ENCODE peak calls at places on chromosomes 4 and X, in seven cellular contexts. One of them, this sample, is unnamed.

GRCh38 chr4:118034061-118034785 is at the start of gene NDST3:
- DNase-seq in LNCaP clone FGC: peak
- DNase-seq in astrocyte of the cerebellum: peak
- DNase-seq in astrocyte: peak
- DNase-seq in WTC11: peak
- DNase-seq in GM20000: peak
- DNase-seq in mesothelial cell of epicardium: peak
- DNase-seq in this sample: peak

GRCh38 chrX:110046971-110047370 is 44.1 kb downstream of the TMEM164 start:
- DNase-seq in WTC11: no peak
- DNase-seq in LNCaP clone FGC: no peak
- DNase-seq in astrocyte: no peak
- DNase-seq in astrocyte of the cerebellum: no peak
- DNase-seq in GM20000: no peak
- DNase-seq in mesothelial cell of epicardium: no peak
- DNase-seq in this sample: no peak

GRCh38 chr4:17492058-17492741 is 19.7 kb downstream of the QDPR start:
- DNase-seq in LNCaP clone FGC: no peak
- DNase-seq in mesothelial cell of epicardium: no peak
- DNase-seq in astrocyte: no peak
- DNase-seq in astrocyte of the cerebellum: no peak
- DNase-seq in GM20000: no peak
- DNase-seq in WTC11: no peak
- DNase-seq in this sample: no peak

GRCh38 chr4:144355809-144356757 is 215.6 kb upstream of the GYPA start:
- DNase-seq in mesothelial cell of epicardium: no peak
- DNase-seq in astrocyte of the cerebellum: peak
- DNase-seq in GM20000: peak
- DNase-seq in LNCaP clone FGC: no peak
- DNase-seq in astrocyte: peak
- DNase-seq in WTC11: peak
- DNase-seq in this sample: peak

GRCh38 chrX:72203421-72203820 is 21.9 kb downstream of the PIN4 start:
- DNase-seq in GM20000: no peak
- DNase-seq in WTC11: no peak
- DNase-seq in LNCaP clone FGC: no peak
- DNase-seq in mesothelial cell of epicardium: no peak
- DNase-seq in astrocyte of the cerebellum: no peak
- DNase-seq in astrocyte: no peak
- DNase-seq in this sample: no peak

GRCh38 chr4:187668683-187669082 is 326.9 kb upstream of the ZFP42 start:
- DNase-seq in WTC11: no peak
- DNase-seq in mesothelial cell of epicardium: no peak
- DNase-seq in astrocyte of the cerebellum: no peak
- DNase-seq in GM20000: no peak
- DNase-seq in astrocyte: peak
- DNase-seq in LNCaP clone FGC: no peak
- DNase-seq in this sample: no peak

GRCh38 chr4:18440527-18441215 is 419.1 kb upstream of the LCORL start:
- DNase-seq in astrocyte: no peak
- DNase-seq in astrocyte of the cerebellum: no peak
- DNase-seq in mesothelial cell of epicardium: no peak
- DNase-seq in LNCaP clone FGC: no peak
- DNase-seq in WTC11: no peak
- DNase-seq in GM20000: no peak
- DNase-seq in this sample: no peak

GRCh38 chr4:40322853-40323252 is 12.3 kb upstream of the CHRNA9 start:
- DNase-seq in astrocyte of the cerebellum: no peak
- DNase-seq in GM20000: no peak
- DNase-seq in WTC11: no peak
- DNase-seq in astrocyte: peak
- DNase-seq in mesothelial cell of epicardium: no peak
- DNase-seq in LNCaP clone FGC: no peak
- DNase-seq in this sample: no peak

GRCh38 chr4:123577507-123577906 is 180.9 kb downstream of the SPRY1 start:
- DNase-seq in GM20000: no peak
- DNase-seq in LNCaP clone FGC: no peak
- DNase-seq in WTC11: no peak
- DNase-seq in mesothelial cell of epicardium: no peak
- DNase-seq in astrocyte: no peak
- DNase-seq in astrocyte of the cerebellum: no peak
- DNase-seq in this sample: no peak

GRCh38 chrX:56726609-56727008 is 2.4 kb upstream of the NBDY start:
- DNase-seq in mesothelial cell of epicardium: no peak
- DNase-seq in GM20000: peak
- DNase-seq in WTC11: no peak
- DNase-seq in LNCaP clone FGC: no peak
- DNase-seq in astrocyte: peak
- DNase-seq in astrocyte of the cerebellum: peak
- DNase-seq in this sample: no peak

GRCh38 chr4:10716163-10716562 is 31.6 kb upstream of the CLNK start:
- DNase-seq in WTC11: no peak
- DNase-seq in LNCaP clone FGC: no peak
- DNase-seq in astrocyte: no peak
- DNase-seq in mesothelial cell of epicardium: no peak
- DNase-seq in GM20000: no peak
- DNase-seq in astrocyte of the cerebellum: no peak
- DNase-seq in this sample: no peak
- TF ChIP-seq CTCF in WTC11: no peak
- TF ChIP-seq CTCF in LNCaP clone FGC: peak
- TF ChIP-seq CTCF in astrocyte: no peak
- TF ChIP-seq CTCF in mesothelial cell of epicardium: no peak
- TF ChIP-seq CTCF in GM20000: no peak
- TF ChIP-seq CTCF in astrocyte of the cerebellum: no peak
- TF ChIP-seq CTCF in this sample: no peak

DNA sequence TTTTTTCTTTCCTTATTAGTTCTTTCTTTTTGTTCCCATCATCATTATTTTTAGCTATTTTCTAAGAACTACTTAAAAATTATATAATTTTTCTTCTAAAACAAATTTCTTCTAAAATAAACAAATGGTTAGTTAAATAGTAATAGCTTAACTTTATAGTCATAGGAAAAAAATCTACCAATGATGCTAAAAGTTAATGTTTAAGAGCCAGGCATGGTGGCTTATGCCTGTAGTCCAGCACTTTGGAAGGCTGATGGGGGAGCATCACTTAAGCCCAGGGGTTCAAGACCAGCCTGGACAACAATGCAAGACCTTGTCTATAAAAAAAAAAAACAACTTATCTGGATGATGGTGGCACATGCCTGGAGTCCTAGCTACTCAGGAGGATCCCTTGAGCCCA is 127.1 kb upstream of the ANXA3 start:
- DNase-seq in WTC11: no peak
- DNase-seq in mesothelial cell of epicardium: no peak
- DNase-seq in LNCaP clone FGC: no peak
- DNase-seq in astrocyte: no peak
- DNase-seq in astrocyte of the cerebellum: no peak
- DNase-seq in GM20000: no peak
- DNase-seq in this sample: no peak
- TF ChIP-seq CTCF in WTC11: no peak
- TF ChIP-seq CTCF in mesothelial cell of epicardium: no peak
- TF ChIP-seq CTCF in LNCaP clone FGC: no peak
- TF ChIP-seq CTCF in astrocyte: no peak
- TF ChIP-seq CTCF in astrocyte of the cerebellum: no peak
- TF ChIP-seq CTCF in GM20000: no peak
- TF ChIP-seq CTCF in this sample: no peak

GRCh38 chrX:38262715-38263620 is 42.3 kb upstream of the SRPX start:
- DNase-seq in mesothelial cell of epicardium: no peak
- DNase-seq in astrocyte: peak
- DNase-seq in WTC11: no peak
- DNase-seq in astrocyte of the cerebellum: no peak
- DNase-seq in LNCaP clone FGC: no peak
- DNase-seq in GM20000: no peak
- DNase-seq in this sample: no peak

GRCh38 chrX:38256019-38256418 is 35.3 kb upstream of the SRPX start:
- DNase-seq in astrocyte of the cerebellum: no peak
- DNase-seq in LNCaP clone FGC: no peak
- DNase-seq in mesothelial cell of epicardium: no peak
- DNase-seq in WTC11: no peak
- DNase-seq in GM20000: no peak
- DNase-seq in astrocyte: no peak
- DNase-seq in this sample: no peak

DNA sequence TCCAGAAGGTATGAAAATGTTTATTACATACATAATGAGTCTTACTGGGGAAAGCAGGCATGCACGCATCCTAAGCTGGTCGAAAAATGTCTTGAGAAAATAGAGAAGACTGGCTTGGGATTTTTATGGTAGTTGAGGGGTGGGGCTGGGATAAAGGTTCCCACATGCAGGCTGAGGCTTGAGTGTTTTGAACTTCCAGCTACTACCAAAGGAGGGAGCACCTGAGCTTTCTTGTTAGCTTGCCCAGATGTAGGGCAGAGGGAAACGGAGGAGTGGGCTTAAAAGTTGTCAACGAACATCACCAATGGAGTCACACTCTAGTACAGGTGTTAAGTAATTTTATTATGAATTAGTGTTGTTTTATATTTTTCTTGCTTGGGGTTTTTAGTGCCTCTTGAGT is 39.6 kb upstream of the SRPX start:
- DNase-seq in astrocyte: no peak
- DNase-seq in astrocyte of the cerebellum: no peak
- DNase-seq in WTC11: peak
- DNase-seq in mesothelial cell of epicardium: no peak
- DNase-seq in GM20000: peak
- DNase-seq in LNCaP clone FGC: no peak
- DNase-seq in this sample: no peak
- TF ChIP-seq CTCF in astrocyte: peak
- TF ChIP-seq CTCF in astrocyte of the cerebellum: peak
- TF ChIP-seq CTCF in WTC11: no peak
- TF ChIP-seq CTCF in mesothelial cell of epicardium: no peak
- TF ChIP-seq CTCF in GM20000: peak
- TF ChIP-seq CTCF in LNCaP clone FGC: peak
- TF ChIP-seq CTCF in this sample: peak

GRCh38 chr4:113978105-113978504 is 1.3 kb downstream of the ARSJ start:
- DNase-seq in WTC11: no peak
- DNase-seq in mesothelial cell of epicardium: no peak
- DNase-seq in astrocyte: no peak
- DNase-seq in GM20000: no peak
- DNase-seq in astrocyte of the cerebellum: no peak
- DNase-seq in LNCaP clone FGC: no peak
- DNase-seq in this sample: no peak

GRCh38 chr4:113979973-113980615 is 647 bp upstream of the ARSJ start:
- DNase-seq in mesothelial cell of epicardium: no peak
- DNase-seq in LNCaP clone FGC: no peak
- DNase-seq in GM20000: no peak
- DNase-seq in astrocyte of the cerebellum: no peak
- DNase-seq in WTC11: peak
- DNase-seq in astrocyte: peak
- DNase-seq in this sample: no peak

GRCh38 chr4:113979157-113979972 is at the start of gene ARSJ:
- DNase-seq in astrocyte: peak
- DNase-seq in GM20000: no peak
- DNase-seq in LNCaP clone FGC: no peak
- DNase-seq in mesothelial cell of epicardium: peak
- DNase-seq in WTC11: peak
- DNase-seq in astrocyte of the cerebellum: peak
- DNase-seq in this sample: peak

GRCh38 chr4:113976937-113977855 is 2.3 kb downstream of the ARSJ start:
- DNase-seq in astrocyte of the cerebellum: no peak
- DNase-seq in astrocyte: no peak
- DNase-seq in LNCaP clone FGC: no peak
- DNase-seq in WTC11: no peak
- DNase-seq in GM20000: no peak
- DNase-seq in mesothelial cell of epicardium: no peak
- DNase-seq in this sample: no peak

GRCh38 chr4:113978561-113979156 is 788 bp downstream of the ARSJ start:
- DNase-seq in mesothelial cell of epicardium: no peak
- DNase-seq in GM20000: no peak
- DNase-seq in astrocyte: peak
- DNase-seq in astrocyte of the cerebellum: no peak
- DNase-seq in WTC11: peak
- DNase-seq in LNCaP clone FGC: no peak
- DNase-seq in this sample: no peak
- TF ChIP-seq CTCF in mesothelial cell of epicardium: no peak
- TF ChIP-seq CTCF in GM20000: no peak
- TF ChIP-seq CTCF in astrocyte: no peak
- TF ChIP-seq CTCF in astrocyte of the cerebellum: no peak
- TF ChIP-seq CTCF in WTC11: no peak
- TF ChIP-seq CTCF in LNCaP clone FGC: no peak
- TF ChIP-seq CTCF in this sample: no peak

GRCh38 chrX:63918611-63919010 is 133.6 kb upstream of the ARHGEF9 start:
- DNase-seq in astrocyte of the cerebellum: no peak
- DNase-seq in astrocyte: no peak
- DNase-seq in GM20000: no peak
- DNase-seq in mesothelial cell of epicardium: no peak
- DNase-seq in LNCaP clone FGC: no peak
- DNase-seq in WTC11: peak
- DNase-seq in this sample: no peak
- TF ChIP-seq CTCF in astrocyte of the cerebellum: no peak
- TF ChIP-seq CTCF in astrocyte: no peak
- TF ChIP-seq CTCF in GM20000: no peak
- TF ChIP-seq CTCF in mesothelial cell of epicardium: no peak
- TF ChIP-seq CTCF in LNCaP clone FGC: no peak
- TF ChIP-seq CTCF in WTC11: no peak
- TF ChIP-seq CTCF in this sample: peak

GRCh38 chrX:103774070-103774642 is 2.5 kb upstream of the PLP1 start:
- DNase-seq in astrocyte of the cerebellum: peak
- DNase-seq in GM20000: no peak
- DNase-seq in WTC11: no peak
- DNase-seq in astrocyte: no peak
- DNase-seq in mesothelial cell of epicardium: no peak
- DNase-seq in LNCaP clone FGC: peak
- DNase-seq in this sample: no peak
- TF ChIP-seq CTCF in astrocyte of the cerebellum: peak
- TF ChIP-seq CTCF in GM20000: no peak
- TF ChIP-seq CTCF in WTC11: no peak
- TF ChIP-seq CTCF in astrocyte: peak
- TF ChIP-seq CTCF in mesothelial cell of epicardium: no peak
- TF ChIP-seq CTCF in LNCaP clone FGC: peak
- TF ChIP-seq CTCF in this sample: peak

GRCh38 chr4:140227286-140227685 is 73.3 kb upstream of the MAML3 start:
- DNase-seq in mesothelial cell of epicardium: no peak
- DNase-seq in LNCaP clone FGC: no peak
- DNase-seq in WTC11: no peak
- DNase-seq in astrocyte: no peak
- DNase-seq in GM20000: no peak
- DNase-seq in astrocyte of the cerebellum: no peak
- DNase-seq in this sample: no peak

GRCh38 chr4:140222175-140222574 is 68.2 kb upstream of the MAML3 start:
- DNase-seq in mesothelial cell of epicardium: no peak
- DNase-seq in astrocyte of the cerebellum: no peak
- DNase-seq in LNCaP clone FGC: no peak
- DNase-seq in astrocyte: peak
- DNase-seq in GM20000: no peak
- DNase-seq in WTC11: no peak
- DNase-seq in this sample: no peak

GRCh38 chr4:140220053-140220452 is 66.1 kb upstream of the MAML3 start:
- DNase-seq in mesothelial cell of epicardium: no peak
- DNase-seq in GM20000: no peak
- DNase-seq in astrocyte of the cerebellum: no peak
- DNase-seq in astrocyte: no peak
- DNase-seq in WTC11: no peak
- DNase-seq in LNCaP clone FGC: no peak
- DNase-seq in this sample: no peak

GRCh38 chr4:140219567-140219966 is 65.6 kb upstream of the MAML3 start:
- DNase-seq in mesothelial cell of epicardium: no peak
- DNase-seq in astrocyte: no peak
- DNase-seq in GM20000: no peak
- DNase-seq in LNCaP clone FGC: no peak
- DNase-seq in WTC11: no peak
- DNase-seq in astrocyte of the cerebellum: no peak
- DNase-seq in this sample: no peak

GRCh38 chr4:140223056-140223810 is 69.2 kb upstream of the MAML3 start:
- DNase-seq in LNCaP clone FGC: no peak
- DNase-seq in astrocyte of the cerebellum: no peak
- DNase-seq in astrocyte: peak
- DNase-seq in mesothelial cell of epicardium: no peak
- DNase-seq in GM20000: no peak
- DNase-seq in WTC11: no peak
- DNase-seq in this sample: no peak
- TF ChIP-seq CTCF in LNCaP clone FGC: no peak
- TF ChIP-seq CTCF in astrocyte of the cerebellum: no peak
- TF ChIP-seq CTCF in astrocyte: no peak
- TF ChIP-seq CTCF in mesothelial cell of epicardium: no peak
- TF ChIP-seq CTCF in GM20000: no peak
- TF ChIP-seq CTCF in WTC11: no peak
- TF ChIP-seq CTCF in this sample: no peak